ENCODE peak calls at places on chromosomes 13 and 19, in five cellular contexts. I is CD8-positive, alpha-beta T cell; X is cardiac muscle cell; C is GM12864; T is fibroblast of lung. Z is an unnamed sample.

GRCh38 chr19:56727731-56728130 is 56.2 kb upstream of the ZNF835 start:
- DNase-seq in I (no peak), X (no peak), C (no peak), T (no peak), Z (no peak)

GRCh38 chr13:50230365-50230978 is 215.2 kb downstream of the KCNRG start:
- DNase-seq in I (no peak), X (peak), C (no peak), T (peak), Z (peak)

GRCh38 chr19:16018801-16019551 is 57.3 kb upstream of the TPM4 start:
- DNase-seq in I (no peak), X (no peak), C (no peak), T (no peak), Z (no peak)

GRCh38 chr19:4367336-4367723 is 24.0 kb downstream of the MPND start:
- DNase-seq in I (no peak), X (no peak), C (no peak), T (no peak), Z (no peak)

GRCh38 chr19:11152318-11153062 is 3.1 kb downstream of the SPC24 start:
- DNase-seq in I (no peak), X (peak), C (no peak), T (peak), Z (no peak)

GRCh38 chr19:4738734-4739133 is 15.1 kb upstream of the DPP9 start:
- DNase-seq in I (no peak), X (peak), C (no peak), T (no peak), Z (no peak)

GRCh38 chr13:94595006-94595942 is 678 bp downstream of the TGDS start:
- DNase-seq in I (peak), X (peak), C (no peak), T (peak), Z (no peak)

GRCh38 chr13:70375718-70376117 is 267.5 kb upstream of the KLHL1 start:
- DNase-seq in I (no peak), X (no peak), C (no peak), T (no peak), Z (no peak)

GRCh38 chr13:31970237-31970930 is 61.2 kb upstream of the FRY start:
- DNase-seq in I (no peak), X (peak), C (no peak), T (peak), Z (no peak)

GRCh38 chr13:38498271-38498670 is 148.6 kb downstream of the UFM1 start:
- DNase-seq in I (no peak), X (no peak), C (no peak), T (no peak), Z (no peak)

GRCh38 chr13:23739597-23739996 is 149.6 kb downstream of the MIPEP start:
- DNase-seq in I (no peak), X (no peak), C (no peak), T (no peak), Z (no peak)

GRCh38 chr13:113441661-113442060 is 11.6 kb downstream of the ADPRHL1 start:
- DNase-seq in I (no peak), X (no peak), C (no peak), T (no peak), Z (no peak)

GRCh38 chr13:63517376-63517775 is 2101.7 kb upstream of the PCDH20 start:
- DNase-seq in I (no peak), X (no peak), C (no peak), T (peak), Z (no peak)

GRCh38 chr19:1845642-1846041 is 2.6 kb downstream of the REXO1 start:
- DNase-seq in I (no peak), X (no peak), C (no peak), T (no peak), Z (no peak)

GRCh38 chr19:41311072-41311471 is 1.1 kb downstream of the CCDC97 start:
- DNase-seq in I (no peak), X (no peak), C (no peak), T (no peak), Z (no peak)

GRCh38 chr19:42076375-42076944 is 494 bp downstream of the ZNF574 start:
- DNase-seq in I (no peak), X (no peak), C (no peak), T (no peak), Z (no peak)

GRCh38 chr19:50659318-50660082 is 10.3 kb downstream of the C19orf81 start:
- DNase-seq in I (no peak), X (no peak), C (no peak), T (no peak), Z (no peak)

GRCh38 chr13:31166591-31166990 is 4.9 kb upstream of the HSPH1 start:
- DNase-seq in I (no peak), X (no peak), C (no peak), T (peak), Z (no peak)

GRCh38 chr13:71605744-71606143 is 261.3 kb downstream of the DACH1 start:
- DNase-seq in I (no peak), X (no peak), C (no peak), T (no peak), Z (no peak)

GRCh38 chr13:46149272-46150133 is 32.5 kb downstream of the LCP1 start:
- DNase-seq in I (no peak), X (no peak), C (no peak), T (peak), Z (no peak)

GRCh38 chr19:46471116-46471733 is at the start of gene PNMA8A:
- DNase-seq in I (no peak), X (peak), C (no peak), T (peak), Z (peak)

GRCh38 chr19:48660854-48661731 is 11.7 kb downstream of the NTN5 start:
- DNase-seq in I (peak), X (peak), C (peak), T (peak), Z (peak)

GRCh38 chr19:35032356-35032865 is 2.1 kb downstream of the SCN1B start:
- DNase-seq in I (no peak), X (no peak), C (no peak), T (no peak), Z (no peak)

GRCh38 chr19:35033067-35034004 is 3.1 kb downstream of the SCN1B start:
- DNase-seq in I (no peak), X (no peak), C (no peak), T (no peak), Z (no peak)

GRCh38 chr19:35030257-35031071 is at the start of gene SCN1B:
- DNase-seq in I (peak), X (peak), C (no peak), T (peak), Z (no peak)

GRCh38 chr19:35029737-35030256 is 473 bp upstream of the SCN1B start:
- DNase-seq in I (no peak), X (no peak), C (no peak), T (no peak), Z (no peak)

GRCh38 chr19:35031072-35031881 is 1.0 kb downstream of the SCN1B start:
- DNase-seq in I (no peak), X (peak), C (no peak), T (peak), Z (no peak)
- H3K4me3 ChIP-seq in I (no peak), X (peak), C (no peak), T (peak), Z (no peak)

DNA sequence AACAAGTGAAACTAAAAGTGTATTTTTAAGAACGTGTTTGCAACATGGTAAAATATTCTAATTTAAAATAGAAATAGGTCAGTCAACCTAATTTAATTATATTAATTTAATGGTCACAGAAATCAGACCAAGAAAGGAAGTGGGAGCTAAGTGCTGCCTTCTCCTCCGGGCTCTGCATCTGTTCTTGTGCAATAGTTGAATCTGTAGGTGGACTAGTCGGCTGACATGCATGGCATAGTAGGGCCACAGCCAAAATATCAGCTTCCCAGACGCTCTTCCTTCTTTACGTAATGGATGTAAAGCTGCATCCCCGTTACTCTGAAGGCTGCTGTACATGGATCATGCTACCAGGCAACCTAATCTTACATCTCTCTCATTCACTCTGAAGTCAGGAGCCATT is 47.3 kb downstream of the COL4A1 start:
- DNase-seq in I (no peak), X (peak), C (no peak), T (no peak), Z (no peak)
- H3K4me3 ChIP-seq in I (no peak), X (no peak), C (no peak), T (no peak), Z (no peak)

GRCh38 chr19:8600816-8601215 is 9.7 kb downstream of the ADAMTS10 start:
- DNase-seq in I (no peak), X (no peak), C (no peak), T (no peak), Z (no peak)
- H3K4me3 ChIP-seq in I (no peak), X (no peak), C (no peak), T (no peak), Z (no peak)

GRCh38 chr13:110607675-110608224 is 7.6 kb upstream of the NAXD start:
- DNase-seq in I (no peak), X (no peak), C (no peak), T (no peak), Z (no peak)
- H3K4me3 ChIP-seq in I (no peak), X (no peak), C (no peak), T (no peak), Z (no peak)

GRCh38 chr13:85417807-85418206 is 381.4 kb downstream of the SLITRK6 start:
- DNase-seq in I (no peak), X (no peak), C (no peak), T (peak), Z (no peak)

GRCh38 chr13:85413664-85414063 is 385.6 kb downstream of the SLITRK6 start:
- DNase-seq in I (no peak), X (no peak), C (no peak), T (no peak), Z (no peak)

DNA sequence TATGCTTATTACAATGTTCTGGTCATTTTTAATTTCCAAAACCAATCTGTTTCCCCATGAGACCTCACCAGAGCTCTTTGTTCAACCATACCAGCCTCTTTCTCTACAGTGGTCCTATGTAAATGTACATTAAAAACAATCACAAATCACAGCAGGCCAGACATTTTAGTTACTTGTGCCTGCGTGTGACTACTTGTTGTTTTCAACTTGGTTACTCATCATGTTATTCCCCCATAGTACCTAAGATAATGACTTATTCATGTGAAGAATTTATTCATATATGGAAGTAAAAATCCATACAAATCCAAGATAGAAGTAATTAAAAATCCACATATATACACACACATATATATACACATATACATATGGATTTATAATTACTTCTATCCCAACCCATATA is 379.6 kb downstream of the SLITRK6 start:
- DNase-seq in I (no peak), X (no peak), C (no peak), T (no peak), Z (no peak)
- H3K4me3 ChIP-seq in I (no peak), X (no peak), C (no peak), T (no peak), Z (no peak)

GRCh38 chr13:36818483-36819063 is 449 bp upstream of the RFXAP start:
- DNase-seq in I (no peak), X (no peak), C (no peak), T (no peak), Z (no peak)

GRCh38 chr13:36819811-36820140 is 754 bp downstream of the RFXAP start:
- DNase-seq in I (peak), X (peak), C (no peak), T (peak), Z (peak)

GRCh38 chr13:36819064-36819810 is at the start of gene RFXAP:
- DNase-seq in I (peak), X (peak), C (peak), T (peak), Z (peak)

GRCh38 chr13:36820222-36820621 is 1.2 kb downstream of the RFXAP start:
- DNase-seq in I (no peak), X (no peak), C (peak), T (no peak), Z (no peak)

DNA sequence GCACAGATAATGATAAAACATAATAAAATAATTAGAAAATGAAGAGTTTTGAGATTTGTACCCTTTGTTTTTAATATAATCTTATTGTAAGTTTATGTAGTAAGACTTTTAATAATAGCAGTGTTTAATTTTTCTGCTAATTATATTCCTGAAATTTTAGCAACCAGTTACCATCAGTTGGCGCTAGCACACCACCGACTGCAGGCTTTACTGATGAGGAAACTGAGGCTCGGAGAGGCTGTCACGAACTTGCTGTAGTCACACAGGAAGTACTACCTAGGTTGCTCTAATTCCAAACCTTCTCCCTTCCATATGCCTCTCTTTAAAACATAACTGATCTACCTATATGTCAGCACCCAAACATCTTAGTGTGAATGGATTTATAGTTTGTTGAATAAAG is 1.0 kb upstream of the RFXAP start:
- DNase-seq in I (no peak), X (no peak), C (no peak), T (no peak), Z (no peak)
- H3K4me3 ChIP-seq in I (no peak), X (no peak), C (no peak), T (no peak), Z (no peak)

GRCh38 chr19:2853015-2853606 is 11.8 kb downstream of the ZNF555 start:
- DNase-seq in I (no peak), X (no peak), C (no peak), T (no peak), Z (no peak)
- H3K4me3 ChIP-seq in I (no peak), X (no peak), C (no peak), T (no peak), Z (no peak)

Z was measured in Jurkat, Clone E6-1.